ENCODE peak calls at places on chromosomes 1 and 21, in four cellular contexts. One of them, this sample, is unnamed.

GRCh38 chr1:36585760-36586072 is 103.0 kb upstream of the CSF3R start:
- DNase-seq in psoas muscle: no peak
- DNase-seq in ovary: no peak
- DNase-seq in GM23338: no peak
- DNase-seq in this sample: no peak

GRCh38 chr1:3134378-3135072 is 65.5 kb downstream of the PRDM16 start:
- DNase-seq in GM23338: no peak
- DNase-seq in ovary: no peak
- DNase-seq in psoas muscle: no peak
- DNase-seq in this sample: no peak

GRCh38 chr1:200739499-200740290 is 1.0 kb downstream of the CAMSAP2 start:
- DNase-seq in ovary: peak; percentile 39
- DNase-seq in GM23338: peak; percentile 15
- DNase-seq in psoas muscle: peak; percentile 84
- DNase-seq in this sample: peak; percentile 66

GRCh38 chr1:220371324-220371723 is 99.1 kb upstream of the RAB3GAP2 start:
- DNase-seq in ovary: no peak
- DNase-seq in psoas muscle: no peak
- DNase-seq in GM23338: peak; percentile 79
- DNase-seq in this sample: no peak

GRCh38 chr1:32349211-32349708 is 13.0 kb downstream of the FAM229A start:
- DNase-seq in GM23338: no peak
- DNase-seq in psoas muscle: peak; percentile 56
- DNase-seq in ovary: peak; percentile 39
- DNase-seq in this sample: no peak

GRCh38 chr21:26842300-26842699 is 2.9 kb downstream of the ADAMTS1 start:
- DNase-seq in psoas muscle: no peak
- DNase-seq in GM23338: no peak
- DNase-seq in ovary: no peak
- DNase-seq in this sample: no peak

GRCh38 chr1:170885551-170885950 is 49.8 kb upstream of the MROH9 start:
- DNase-seq in psoas muscle: no peak
- DNase-seq in ovary: no peak
- DNase-seq in GM23338: no peak
- DNase-seq in this sample: no peak

GRCh38 chr1:22111620-22112019 is 31.3 kb downstream of the WNT4 start:
- DNase-seq in psoas muscle: no peak
- DNase-seq in GM23338: no peak
- DNase-seq in ovary: no peak
- DNase-seq in this sample: peak; percentile 53

GRCh38 chr1:225816643-225817538 is 7.0 kb downstream of the EPHX1 start:
- DNase-seq in GM23338: peak; percentile 35
- DNase-seq in psoas muscle: peak; percentile 70
- DNase-seq in ovary: peak; percentile 85
- DNase-seq in this sample: peak; percentile 77

GRCh38 chr1:93715529-93716126 is 34.0 kb upstream of the BCAR3 start:
- DNase-seq in psoas muscle: no peak
- DNase-seq in GM23338: no peak
- DNase-seq in ovary: no peak
- DNase-seq in this sample: no peak

GRCh38 chr1:86965012-86965826 is 50.8 kb downstream of the HS2ST1 start:
- DNase-seq in psoas muscle: no peak
- DNase-seq in ovary: no peak
- DNase-seq in GM23338: peak; percentile 71
- DNase-seq in this sample: no peak

GRCh38 chr1:2189459-2190425 is 4.8 kb downstream of the FAAP20 start:
- DNase-seq in GM23338: peak; percentile 94
- DNase-seq in ovary: peak; percentile 89
- DNase-seq in psoas muscle: peak; percentile 89
- DNase-seq in this sample: peak; percentile 97

GRCh38 chr1:152924191-152924590 is 15.8 kb downstream of the IVL start:
- DNase-seq in psoas muscle: no peak
- DNase-seq in ovary: no peak
- DNase-seq in GM23338: peak; percentile 30
- DNase-seq in this sample: no peak

GRCh38 chr1:53391982-53392381 is 64.1 kb upstream of the LRP8 start:
- DNase-seq in ovary: no peak
- DNase-seq in psoas muscle: no peak
- DNase-seq in GM23338: no peak
- DNase-seq in this sample: no peak

GRCh38 chr1:113879459-113880038 is 7.8 kb downstream of the BCL2L15 start:
- DNase-seq in GM23338: no peak
- DNase-seq in psoas muscle: no peak
- DNase-seq in ovary: no peak
- DNase-seq in this sample: no peak

GRCh38 chr1:4585216-4585615 is 69.2 kb upstream of the AJAP1 start:
- DNase-seq in ovary: no peak
- DNase-seq in psoas muscle: no peak
- DNase-seq in GM23338: peak; percentile 17
- DNase-seq in this sample: no peak

GRCh38 chr1:31570906-31571305 is 5.4 kb upstream of the TINAGL1 start:
- DNase-seq in ovary: no peak
- DNase-seq in psoas muscle: no peak
- DNase-seq in GM23338: no peak
- DNase-seq in this sample: no peak

GRCh38 chr1:36217667-36218066 is 6.6 kb upstream of the THRAP3 start:
- DNase-seq in GM23338: no peak
- DNase-seq in psoas muscle: no peak
- DNase-seq in ovary: no peak
- DNase-seq in this sample: no peak

GRCh38 chr1:208007938-208008342 is 97.0 kb upstream of the CD34 start:
- DNase-seq in psoas muscle: no peak
- DNase-seq in ovary: no peak
- DNase-seq in GM23338: no peak
- DNase-seq in this sample: no peak

GRCh38 chr1:8910914-8911313 is 32.4 kb upstream of the ENO1 start:
- DNase-seq in ovary: no peak
- DNase-seq in GM23338: no peak
- DNase-seq in psoas muscle: no peak
- DNase-seq in this sample: no peak

GRCh38 chr1:180231506-180232420 is 1.7 kb downstream of the LHX4 start:
- DNase-seq in psoas muscle: no peak
- DNase-seq in ovary: no peak
- DNase-seq in GM23338: peak; percentile 85
- DNase-seq in this sample: no peak

GRCh38 chr1:104294259-104294658 is 544.6 kb downstream of the AMY1C start:
- DNase-seq in ovary: no peak
- DNase-seq in psoas muscle: no peak
- DNase-seq in GM23338: no peak
- DNase-seq in this sample: no peak

GRCh38 chr1:212683357-212683722 is 16.3 kb downstream of the BATF3 start:
- DNase-seq in GM23338: no peak
- DNase-seq in ovary: no peak
- DNase-seq in psoas muscle: no peak
- DNase-seq in this sample: no peak

GRCh38 chr1:3030663-3031381 is 9.6 kb downstream of the ACTRT2 start:
- DNase-seq in psoas muscle: no peak
- DNase-seq in GM23338: no peak
- DNase-seq in ovary: no peak
- DNase-seq in this sample: no peak

GRCh38 chr21:31334648-31335121 is 9.4 kb downstream of the TIAM1 start:
- DNase-seq in GM23338: no peak
- DNase-seq in psoas muscle: no peak
- DNase-seq in ovary: no peak
- DNase-seq in this sample: no peak

GRCh38 chr1:231571904-231572303 is 43.4 kb downstream of the TSNAX start:
- DNase-seq in GM23338: no peak
- DNase-seq in psoas muscle: no peak
- DNase-seq in ovary: no peak
- DNase-seq in this sample: no peak
- H3K27ac ChIP-seq in GM23338: no peak overlapping the region
- H3K27ac ChIP-seq in psoas muscle: peak overlapping the region; percentile 17
- H3K27ac ChIP-seq in ovary: no peak overlapping the region
- H3K27ac ChIP-seq in this sample: no peak overlapping the region

GRCh38 chr1:233865902-233866301 is 38.6 kb upstream of the SLC35F3 start:
- DNase-seq in ovary: no peak
- DNase-seq in psoas muscle: no peak
- DNase-seq in GM23338: no peak
- DNase-seq in this sample: no peak
- H3K4me1 ChIP-seq in ovary: no peaks in the 10 kb centered on the region
- H3K4me1 ChIP-seq in psoas muscle: no peaks in the 10 kb centered on the region
- H3K4me1 ChIP-seq in GM23338: no peaks in the 10 kb centered on the region
- H3K4me1 ChIP-seq in this sample: no peaks in the 10 kb centered on the region

GRCh38 chr1:217091601-217092000 is 368.4 kb upstream of the ESRRG start:
- DNase-seq in ovary: no peak
- DNase-seq in GM23338: no peak
- DNase-seq in psoas muscle: no peak
- DNase-seq in this sample: no peak

GRCh38 chr1:217089239-217090014 is 366.2 kb upstream of the ESRRG start:
- DNase-seq in ovary: no peak
- DNase-seq in GM23338: peak; percentile 49
- DNase-seq in psoas muscle: peak; percentile 19
- DNase-seq in this sample: peak; percentile 59

GRCh38 chr1:217087981-217088380 is 364.8 kb upstream of the ESRRG start:
- DNase-seq in ovary: no peak
- DNase-seq in GM23338: peak; percentile 10
- DNase-seq in psoas muscle: no peak
- DNase-seq in this sample: no peak

GRCh38 chr1:217088521-217089221 is 365.4 kb upstream of the ESRRG start:
- DNase-seq in ovary: no peak
- DNase-seq in GM23338: peak; percentile 53
- DNase-seq in psoas muscle: no peak
- DNase-seq in this sample: no peak

GRCh38 chr1:217090073-217090911 is 367.1 kb upstream of the ESRRG start:
- DNase-seq in psoas muscle: peak; percentile 14
- DNase-seq in ovary: no peak
- DNase-seq in GM23338: peak; percentile 17
- DNase-seq in this sample: peak; percentile 60
- H3K4me3 ChIP-seq in psoas muscle: peak overlapping the region; percentile 68
- H3K4me3 ChIP-seq in ovary: peak overlapping the region; percentile 36
- H3K4me3 ChIP-seq in GM23338: peak overlapping the region; percentile 65
- H3K4me3 ChIP-seq in this sample: peak overlapping the region; percentile 52

GRCh38 chr1:109733235-109733634 is 7.6 kb downstream of the GSTM3 start:
- DNase-seq in psoas muscle: no peak
- DNase-seq in ovary: no peak
- DNase-seq in GM23338: no peak
- DNase-seq in this sample: no peak

GRCh38 chr1:109732390-109732763 is 8.5 kb downstream of the GSTM3 start:
- DNase-seq in GM23338: no peak
- DNase-seq in psoas muscle: no peak
- DNase-seq in ovary: no peak
- DNase-seq in this sample: no peak

GRCh38 chr1:109728870-109729269 is 12.0 kb downstream of the GSTM3 start:
- DNase-seq in ovary: no peak
- DNase-seq in GM23338: no peak
- DNase-seq in psoas muscle: no peak
- DNase-seq in this sample: no peak

GRCh38 chr1:109726728-109727127 is 14.1 kb downstream of the GSTM3 start:
- DNase-seq in ovary: no peak
- DNase-seq in GM23338: no peak
- DNase-seq in psoas muscle: no peak
- DNase-seq in this sample: no peak

GRCh38 chr1:109730666-109731065 is 10.2 kb downstream of the GSTM3 start:
- DNase-seq in psoas muscle: no peak
- DNase-seq in ovary: no peak
- DNase-seq in GM23338: no peak
- DNase-seq in this sample: no peak
- H3K27ac ChIP-seq in psoas muscle: no peak overlapping the region
- H3K27ac ChIP-seq in ovary: no peak overlapping the region
- H3K27ac ChIP-seq in GM23338: no peak overlapping the region
- H3K27ac ChIP-seq in this sample: no peak overlapping the region

GRCh38 chr21:43919283-43919682 is 54.3 kb downstream of the AGPAT3 start:
- DNase-seq in psoas muscle: no peak
- DNase-seq in GM23338: no peak
- DNase-seq in ovary: no peak
- DNase-seq in this sample: no peak
- H3K4me1 ChIP-seq in psoas muscle: peaks cover 75% of the 10 kb centered on the region
- H3K4me1 ChIP-seq in GM23338: peaks cover 10% of the 10 kb centered on the region
- H3K4me1 ChIP-seq in ovary: peaks cover 9% of the 10 kb centered on the region
- H3K4me1 ChIP-seq in this sample: peaks cover 60% of the 10 kb centered on the region

GRCh38 chr1:107804746-107805145 is 160.2 kb downstream of the VAV3 start:
- DNase-seq in GM23338: no peak
- DNase-seq in ovary: no peak
- DNase-seq in psoas muscle: no peak
- DNase-seq in this sample: no peak
- H3K4me3 ChIP-seq in GM23338: peak overlapping the region; percentile 24
- H3K4me3 ChIP-seq in ovary: no peak overlapping the region
- H3K4me3 ChIP-seq in psoas muscle: no peak overlapping the region
- H3K4me3 ChIP-seq in this sample: no peak overlapping the region

GRCh38 chr1:54404939-54405880 is 984 bp downstream of the SSBP3 start:
- DNase-seq in ovary: peak; percentile 33
- DNase-seq in GM23338: peak; percentile 69
- DNase-seq in psoas muscle: peak; percentile 31
- DNase-seq in this sample: no peak
- H3K27ac ChIP-seq in ovary: peak overlapping the region; percentile 73
- H3K27ac ChIP-seq in GM23338: no peak overlapping the region
- H3K27ac ChIP-seq in psoas muscle: peak overlapping the region; percentile 89
- H3K27ac ChIP-seq in this sample: peak overlapping the region; percentile 78

GRCh38 chr1:201750120-201750519 is 78.8 kb upstream of the IPO9 start:
- DNase-seq in ovary: no peak
- DNase-seq in GM23338: no peak
- DNase-seq in psoas muscle: no peak
- DNase-seq in this sample: no peak

GRCh38 chr1:201753492-201753891 is 75.5 kb upstream of the IPO9 start:
- DNase-seq in ovary: no peak
- DNase-seq in GM23338: no peak
- DNase-seq in psoas muscle: no peak
- DNase-seq in this sample: no peak

GRCh38 chr1:201750934-201751333 is 78.0 kb upstream of the IPO9 start:
- DNase-seq in ovary: no peak
- DNase-seq in psoas muscle: no peak
- DNase-seq in GM23338: no peak
- DNase-seq in this sample: no peak

GRCh38 chr1:201752333-201752732 is 76.6 kb upstream of the IPO9 start:
- DNase-seq in GM23338: no peak
- DNase-seq in ovary: no peak
- DNase-seq in psoas muscle: no peak
- DNase-seq in this sample: no peak

DNA sequence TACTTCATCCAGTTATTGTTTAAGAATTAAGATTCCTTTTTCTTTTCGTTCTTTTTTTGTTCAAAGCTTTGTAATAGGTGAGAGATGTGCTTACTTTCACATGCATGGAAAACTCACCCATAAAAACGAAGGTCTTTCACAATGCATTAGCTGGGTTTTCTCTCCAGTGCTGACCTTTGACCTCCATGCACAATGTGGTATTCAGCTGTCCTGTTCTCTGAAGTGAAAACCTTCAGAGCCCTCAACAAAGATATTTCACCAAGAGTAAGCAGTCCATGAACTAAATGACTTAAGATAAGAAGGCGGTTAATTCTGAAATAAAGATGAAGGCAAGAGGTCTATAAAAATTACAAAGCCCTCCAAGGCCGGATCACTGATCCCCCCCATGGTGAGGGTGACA is 77.1 kb upstream of the IPO9 start:
- DNase-seq in ovary: no peak
- DNase-seq in GM23338: peak; percentile 46
- DNase-seq in psoas muscle: no peak
- DNase-seq in this sample: no peak
- H3K4me1 ChIP-seq in ovary: peaks cover 3% of the 10 kb centered on the region
- H3K4me1 ChIP-seq in GM23338: peaks cover 58% of the 10 kb centered on the region
- H3K4me1 ChIP-seq in psoas muscle: no peaks in the 10 kb centered on the region
- H3K4me1 ChIP-seq in this sample: peaks cover 56% of the 10 kb centered on the region